ENCODE peak calls at places on chromosomes 3 and 15, in ten cellular contexts. One of them, this sample, is unnamed.

GRCh38 chr15:67821784-67822451 is 3.4 kb upstream of the SKOR1 start:
- DNase-seq in endothelial cell: no peak
- DNase-seq in GM03348: no peak
- DNase-seq in NCI-H82: peak
- DNase-seq in iPS-NIHi11: peak
- DNase-seq in activated CD4-positive, CD25-positive, alpha-beta regulatory T cell treated with anti-CD3 and anti-CD28 coated beads, Interleukin-2, amount 50 U/mL, for 16 hours: no peak
- DNase-seq in AML-193: no peak
- DNase-seq in Peyer's patch: no peak
- DNase-seq in dorsolateral prefrontal cortex: no peak
- DNase-seq in T-cell: no peak
- DNase-seq in this sample: no peak

GRCh38 chr3:52446631-52447511 is 2.0 kb upstream of the SEMA3G start:
- DNase-seq in Peyer's patch: peak
- DNase-seq in activated CD4-positive, CD25-positive, alpha-beta regulatory T cell treated with anti-CD3 and anti-CD28 coated beads, Interleukin-2, amount 50 U/mL, for 16 hours: peak
- DNase-seq in T-cell: peak
- DNase-seq in iPS-NIHi11: peak
- DNase-seq in endothelial cell: peak
- DNase-seq in AML-193: peak
- DNase-seq in dorsolateral prefrontal cortex: peak
- DNase-seq in GM03348: peak
- DNase-seq in NCI-H82: peak
- DNase-seq in this sample: no peak

GRCh38 chr3:126617574-126617973 is 37.4 kb downstream of the TXNRD3 start:
- DNase-seq in GM03348: no peak
- DNase-seq in T-cell: no peak
- DNase-seq in iPS-NIHi11: no peak
- DNase-seq in dorsolateral prefrontal cortex: no peak
- DNase-seq in NCI-H82: no peak
- DNase-seq in Peyer's patch: no peak
- DNase-seq in endothelial cell: no peak
- DNase-seq in activated CD4-positive, CD25-positive, alpha-beta regulatory T cell treated with anti-CD3 and anti-CD28 coated beads, Interleukin-2, amount 50 U/mL, for 16 hours: no peak
- DNase-seq in AML-193: no peak
- DNase-seq in this sample: no peak

GRCh38 chr3:16761576-16761975 is 123.2 kb upstream of the PLCL2 start:
- DNase-seq in AML-193: no peak
- DNase-seq in endothelial cell: no peak
- DNase-seq in GM03348: peak
- DNase-seq in activated CD4-positive, CD25-positive, alpha-beta regulatory T cell treated with anti-CD3 and anti-CD28 coated beads, Interleukin-2, amount 50 U/mL, for 16 hours: no peak
- DNase-seq in NCI-H82: no peak
- DNase-seq in dorsolateral prefrontal cortex: no peak
- DNase-seq in T-cell: no peak
- DNase-seq in Peyer's patch: no peak
- DNase-seq in iPS-NIHi11: no peak
- DNase-seq in this sample: no peak

GRCh38 chr3:186788482-186789370 is 5.3 kb downstream of the EIF4A2 start:
- DNase-seq in NCI-H82: peak
- DNase-seq in dorsolateral prefrontal cortex: no peak
- DNase-seq in T-cell: no peak
- DNase-seq in GM03348: no peak
- DNase-seq in Peyer's patch: no peak
- DNase-seq in endothelial cell: no peak
- DNase-seq in activated CD4-positive, CD25-positive, alpha-beta regulatory T cell treated with anti-CD3 and anti-CD28 coated beads, Interleukin-2, amount 50 U/mL, for 16 hours: no peak
- DNase-seq in iPS-NIHi11: no peak
- DNase-seq in AML-193: no peak
- DNase-seq in this sample: no peak

GRCh38 chr3:67617518-67617917 is 36.9 kb downstream of the SUCLG2 start:
- DNase-seq in iPS-NIHi11: no peak
- DNase-seq in Peyer's patch: no peak
- DNase-seq in AML-193: no peak
- DNase-seq in activated CD4-positive, CD25-positive, alpha-beta regulatory T cell treated with anti-CD3 and anti-CD28 coated beads, Interleukin-2, amount 50 U/mL, for 16 hours: no peak
- DNase-seq in endothelial cell: no peak
- DNase-seq in T-cell: no peak
- DNase-seq in GM03348: no peak
- DNase-seq in dorsolateral prefrontal cortex: no peak
- DNase-seq in NCI-H82: no peak
- DNase-seq in this sample: no peak

GRCh38 chr15:48392356-48392755 is 61.1 kb downstream of the DUT start:
- DNase-seq in endothelial cell: no peak
- DNase-seq in Peyer's patch: no peak
- DNase-seq in activated CD4-positive, CD25-positive, alpha-beta regulatory T cell treated with anti-CD3 and anti-CD28 coated beads, Interleukin-2, amount 50 U/mL, for 16 hours: no peak
- DNase-seq in GM03348: no peak
- DNase-seq in dorsolateral prefrontal cortex: no peak
- DNase-seq in AML-193: no peak
- DNase-seq in NCI-H82: no peak
- DNase-seq in T-cell: no peak
- DNase-seq in iPS-NIHi11: no peak
- DNase-seq in this sample: no peak

GRCh38 chr3:53495518-53496501 is 1.4 kb downstream of the CACNA1D start:
- DNase-seq in GM03348: peak
- DNase-seq in dorsolateral prefrontal cortex: peak
- DNase-seq in activated CD4-positive, CD25-positive, alpha-beta regulatory T cell treated with anti-CD3 and anti-CD28 coated beads, Interleukin-2, amount 50 U/mL, for 16 hours: no peak
- DNase-seq in iPS-NIHi11: peak
- DNase-seq in Peyer's patch: no peak
- DNase-seq in T-cell: no peak
- DNase-seq in NCI-H82: no peak
- DNase-seq in endothelial cell: peak
- DNase-seq in AML-193: no peak
- DNase-seq in this sample: no peak

GRCh38 chr3:150887031-150887430 is 18.2 kb downstream of the MINDY4B start:
- DNase-seq in dorsolateral prefrontal cortex: no peak
- DNase-seq in NCI-H82: no peak
- DNase-seq in iPS-NIHi11: no peak
- DNase-seq in T-cell: no peak
- DNase-seq in Peyer's patch: no peak
- DNase-seq in AML-193: no peak
- DNase-seq in GM03348: no peak
- DNase-seq in endothelial cell: no peak
- DNase-seq in activated CD4-positive, CD25-positive, alpha-beta regulatory T cell treated with anti-CD3 and anti-CD28 coated beads, Interleukin-2, amount 50 U/mL, for 16 hours: no peak
- DNase-seq in this sample: no peak

GRCh38 chr15:37058316-37058985 is 41.9 kb downstream of the MEIS2 start:
- DNase-seq in T-cell: no peak
- DNase-seq in activated CD4-positive, CD25-positive, alpha-beta regulatory T cell treated with anti-CD3 and anti-CD28 coated beads, Interleukin-2, amount 50 U/mL, for 16 hours: no peak
- DNase-seq in GM03348: no peak
- DNase-seq in AML-193: no peak
- DNase-seq in NCI-H82: no peak
- DNase-seq in dorsolateral prefrontal cortex: no peak
- DNase-seq in iPS-NIHi11: peak
- DNase-seq in Peyer's patch: no peak
- DNase-seq in endothelial cell: no peak
- DNase-seq in this sample: no peak

GRCh38 chr3:185659942-185660921 is 74.1 kb downstream of the SENP2 start:
- DNase-seq in activated CD4-positive, CD25-positive, alpha-beta regulatory T cell treated with anti-CD3 and anti-CD28 coated beads, Interleukin-2, amount 50 U/mL, for 16 hours: peak
- DNase-seq in AML-193: peak
- DNase-seq in iPS-NIHi11: peak
- DNase-seq in T-cell: peak
- DNase-seq in endothelial cell: peak
- DNase-seq in GM03348: peak
- DNase-seq in NCI-H82: peak
- DNase-seq in Peyer's patch: peak
- DNase-seq in dorsolateral prefrontal cortex: peak
- DNase-seq in this sample: peak

GRCh38 chr15:71335591-71335990 is 220.3 kb downstream of the THSD4 start:
- DNase-seq in dorsolateral prefrontal cortex: no peak
- DNase-seq in AML-193: no peak
- DNase-seq in GM03348: no peak
- DNase-seq in T-cell: no peak
- DNase-seq in NCI-H82: no peak
- DNase-seq in Peyer's patch: no peak
- DNase-seq in iPS-NIHi11: no peak
- DNase-seq in endothelial cell: no peak
- DNase-seq in activated CD4-positive, CD25-positive, alpha-beta regulatory T cell treated with anti-CD3 and anti-CD28 coated beads, Interleukin-2, amount 50 U/mL, for 16 hours: no peak
- DNase-seq in this sample: no peak

GRCh38 chr3:115381931-115382330 is 234.8 kb upstream of the ZBTB20 start:
- DNase-seq in activated CD4-positive, CD25-positive, alpha-beta regulatory T cell treated with anti-CD3 and anti-CD28 coated beads, Interleukin-2, amount 50 U/mL, for 16 hours: no peak
- DNase-seq in AML-193: no peak
- DNase-seq in T-cell: no peak
- DNase-seq in NCI-H82: no peak
- DNase-seq in endothelial cell: no peak
- DNase-seq in iPS-NIHi11: no peak
- DNase-seq in GM03348: no peak
- DNase-seq in Peyer's patch: no peak
- DNase-seq in dorsolateral prefrontal cortex: no peak
- DNase-seq in this sample: no peak

GRCh38 chr15:39592500-39592899 is 11.6 kb downstream of the THBS1 start:
- DNase-seq in AML-193: no peak
- DNase-seq in dorsolateral prefrontal cortex: no peak
- DNase-seq in activated CD4-positive, CD25-positive, alpha-beta regulatory T cell treated with anti-CD3 and anti-CD28 coated beads, Interleukin-2, amount 50 U/mL, for 16 hours: no peak
- DNase-seq in Peyer's patch: no peak
- DNase-seq in GM03348: no peak
- DNase-seq in T-cell: no peak
- DNase-seq in endothelial cell: no peak
- DNase-seq in iPS-NIHi11: no peak
- DNase-seq in NCI-H82: no peak
- DNase-seq in this sample: no peak

GRCh38 chr3:196322-197153 is at the start of gene CHL1:
- DNase-seq in iPS-NIHi11: peak
- DNase-seq in activated CD4-positive, CD25-positive, alpha-beta regulatory T cell treated with anti-CD3 and anti-CD28 coated beads, Interleukin-2, amount 50 U/mL, for 16 hours: no peak
- DNase-seq in dorsolateral prefrontal cortex: peak
- DNase-seq in NCI-H82: peak
- DNase-seq in T-cell: no peak
- DNase-seq in AML-193: no peak
- DNase-seq in GM03348: peak
- DNase-seq in endothelial cell: no peak
- DNase-seq in Peyer's patch: peak
- DNase-seq in this sample: no peak

GRCh38 chr15:63493451-63493850 is 10.9 kb upstream of the USP3 start:
- DNase-seq in activated CD4-positive, CD25-positive, alpha-beta regulatory T cell treated with anti-CD3 and anti-CD28 coated beads, Interleukin-2, amount 50 U/mL, for 16 hours: no peak
- DNase-seq in T-cell: no peak
- DNase-seq in Peyer's patch: no peak
- DNase-seq in endothelial cell: no peak
- DNase-seq in NCI-H82: peak
- DNase-seq in dorsolateral prefrontal cortex: no peak
- DNase-seq in AML-193: no peak
- DNase-seq in GM03348: no peak
- DNase-seq in iPS-NIHi11: no peak
- DNase-seq in this sample: no peak

GRCh38 chr15:34119291-34119690 is 17.4 kb downstream of the PGBD4 start:
- DNase-seq in NCI-H82: peak
- DNase-seq in GM03348: peak
- DNase-seq in AML-193: no peak
- DNase-seq in iPS-NIHi11: no peak
- DNase-seq in Peyer's patch: no peak
- DNase-seq in dorsolateral prefrontal cortex: no peak
- DNase-seq in endothelial cell: no peak
- DNase-seq in activated CD4-positive, CD25-positive, alpha-beta regulatory T cell treated with anti-CD3 and anti-CD28 coated beads, Interleukin-2, amount 50 U/mL, for 16 hours: no peak
- DNase-seq in T-cell: no peak
- DNase-seq in this sample: peak

GRCh38 chr3:385151-385550 is 188.6 kb downstream of the CHL1 start:
- DNase-seq in NCI-H82: no peak
- DNase-seq in AML-193: no peak
- DNase-seq in endothelial cell: no peak
- DNase-seq in Peyer's patch: no peak
- DNase-seq in T-cell: no peak
- DNase-seq in GM03348: no peak
- DNase-seq in iPS-NIHi11: no peak
- DNase-seq in dorsolateral prefrontal cortex: no peak
- DNase-seq in activated CD4-positive, CD25-positive, alpha-beta regulatory T cell treated with anti-CD3 and anti-CD28 coated beads, Interleukin-2, amount 50 U/mL, for 16 hours: no peak
- DNase-seq in this sample: no peak

GRCh38 chr3:156150434-156151066 is 30.2 kb downstream of the KCNAB1 start:
- DNase-seq in Peyer's patch: peak
- DNase-seq in NCI-H82: peak
- DNase-seq in T-cell: peak
- DNase-seq in endothelial cell: peak
- DNase-seq in dorsolateral prefrontal cortex: no peak
- DNase-seq in AML-193: peak
- DNase-seq in GM03348: peak
- DNase-seq in iPS-NIHi11: peak
- DNase-seq in activated CD4-positive, CD25-positive, alpha-beta regulatory T cell treated with anti-CD3 and anti-CD28 coated beads, Interleukin-2, amount 50 U/mL, for 16 hours: no peak
- DNase-seq in this sample: no peak

GRCh38 chr3:27659279-27660021 is 62.7 kb downstream of the EOMES start:
- DNase-seq in endothelial cell: peak
- DNase-seq in activated CD4-positive, CD25-positive, alpha-beta regulatory T cell treated with anti-CD3 and anti-CD28 coated beads, Interleukin-2, amount 50 U/mL, for 16 hours: peak
- DNase-seq in Peyer's patch: peak
- DNase-seq in T-cell: peak
- DNase-seq in AML-193: peak
- DNase-seq in GM03348: peak
- DNase-seq in iPS-NIHi11: peak
- DNase-seq in dorsolateral prefrontal cortex: no peak
- DNase-seq in NCI-H82: peak
- DNase-seq in this sample: no peak

GRCh38 chr3:53744351-53744750 is 101.9 kb downstream of the CHDH start:
- DNase-seq in T-cell: no peak
- DNase-seq in endothelial cell: no peak
- DNase-seq in NCI-H82: peak
- DNase-seq in AML-193: no peak
- DNase-seq in activated CD4-positive, CD25-positive, alpha-beta regulatory T cell treated with anti-CD3 and anti-CD28 coated beads, Interleukin-2, amount 50 U/mL, for 16 hours: no peak
- DNase-seq in dorsolateral prefrontal cortex: no peak
- DNase-seq in iPS-NIHi11: peak
- DNase-seq in GM03348: no peak
- DNase-seq in Peyer's patch: no peak
- DNase-seq in this sample: no peak

GRCh38 chr3:13086594-13086993 is 13.4 kb upstream of the IQSEC1 start:
- DNase-seq in activated CD4-positive, CD25-positive, alpha-beta regulatory T cell treated with anti-CD3 and anti-CD28 coated beads, Interleukin-2, amount 50 U/mL, for 16 hours: no peak
- DNase-seq in GM03348: no peak
- DNase-seq in dorsolateral prefrontal cortex: no peak
- DNase-seq in Peyer's patch: peak
- DNase-seq in iPS-NIHi11: no peak
- DNase-seq in AML-193: peak
- DNase-seq in NCI-H82: no peak
- DNase-seq in endothelial cell: no peak
- DNase-seq in T-cell: no peak
- DNase-seq in this sample: no peak

GRCh38 chr3:137763594-137763938 is 549 bp upstream of the SOX14 start:
- DNase-seq in iPS-NIHi11: no peak
- DNase-seq in T-cell: no peak
- DNase-seq in GM03348: peak
- DNase-seq in activated CD4-positive, CD25-positive, alpha-beta regulatory T cell treated with anti-CD3 and anti-CD28 coated beads, Interleukin-2, amount 50 U/mL, for 16 hours: no peak
- DNase-seq in Peyer's patch: no peak
- DNase-seq in dorsolateral prefrontal cortex: no peak
- DNase-seq in endothelial cell: peak
- DNase-seq in AML-193: no peak
- DNase-seq in NCI-H82: no peak
- DNase-seq in this sample: no peak

GRCh38 chr3:13145826-13146642 is 72.8 kb upstream of the IQSEC1 start:
- DNase-seq in AML-193: no peak
- DNase-seq in NCI-H82: no peak
- DNase-seq in Peyer's patch: no peak
- DNase-seq in dorsolateral prefrontal cortex: no peak
- DNase-seq in activated CD4-positive, CD25-positive, alpha-beta regulatory T cell treated with anti-CD3 and anti-CD28 coated beads, Interleukin-2, amount 50 U/mL, for 16 hours: no peak
- DNase-seq in endothelial cell: no peak
- DNase-seq in iPS-NIHi11: no peak
- DNase-seq in T-cell: no peak
- DNase-seq in GM03348: no peak
- DNase-seq in this sample: no peak

GRCh38 chr15:55394694-55395093 is 13.5 kb downstream of the CCPG1 start:
- DNase-seq in iPS-NIHi11: no peak
- DNase-seq in GM03348: no peak
- DNase-seq in NCI-H82: no peak
- DNase-seq in Peyer's patch: no peak
- DNase-seq in activated CD4-positive, CD25-positive, alpha-beta regulatory T cell treated with anti-CD3 and anti-CD28 coated beads, Interleukin-2, amount 50 U/mL, for 16 hours: no peak
- DNase-seq in T-cell: no peak
- DNase-seq in dorsolateral prefrontal cortex: no peak
- DNase-seq in endothelial cell: no peak
- DNase-seq in AML-193: peak
- DNase-seq in this sample: no peak

GRCh38 chr3:123635220-123635619 is 50.4 kb upstream of the HACD2 start:
- DNase-seq in iPS-NIHi11: no peak
- DNase-seq in AML-193: no peak
- DNase-seq in activated CD4-positive, CD25-positive, alpha-beta regulatory T cell treated with anti-CD3 and anti-CD28 coated beads, Interleukin-2, amount 50 U/mL, for 16 hours: no peak
- DNase-seq in GM03348: no peak
- DNase-seq in dorsolateral prefrontal cortex: no peak
- DNase-seq in NCI-H82: no peak
- DNase-seq in endothelial cell: no peak
- DNase-seq in T-cell: no peak
- DNase-seq in Peyer's patch: no peak
- DNase-seq in this sample: no peak

GRCh38 chr3:155293518-155293917 is at the start of gene STRIT1:
- DNase-seq in GM03348: no peak
- DNase-seq in activated CD4-positive, CD25-positive, alpha-beta regulatory T cell treated with anti-CD3 and anti-CD28 coated beads, Interleukin-2, amount 50 U/mL, for 16 hours: no peak
- DNase-seq in iPS-NIHi11: no peak
- DNase-seq in Peyer's patch: no peak
- DNase-seq in dorsolateral prefrontal cortex: no peak
- DNase-seq in AML-193: no peak
- DNase-seq in T-cell: no peak
- DNase-seq in NCI-H82: no peak
- DNase-seq in endothelial cell: no peak
- DNase-seq in this sample: no peak

GRCh38 chr15:59976480-59976879 is 27.6 kb upstream of the FOXB1 start:
- DNase-seq in activated CD4-positive, CD25-positive, alpha-beta regulatory T cell treated with anti-CD3 and anti-CD28 coated beads, Interleukin-2, amount 50 U/mL, for 16 hours: peak
- DNase-seq in AML-193: peak
- DNase-seq in iPS-NIHi11: no peak
- DNase-seq in NCI-H82: no peak
- DNase-seq in T-cell: peak
- DNase-seq in endothelial cell: peak
- DNase-seq in Peyer's patch: peak
- DNase-seq in dorsolateral prefrontal cortex: no peak
- DNase-seq in GM03348: no peak
- DNase-seq in this sample: no peak

This sample was measured in NCI-H524 treated with DMSO at 0.1 percent for 48 hours.